ENCODE peak calls at places on chromosomes 2 and 18, in seven cellular contexts. W is activated CD8-positive, alpha-beta T cell treated with anti-CD3 and anti-CD28 coated beads for 36 hours; D is GM03348; G is stromal cell of bone marrow; P is tibial nerve; R is GM23248; A is COR-L47. C is an unnamed sample.

GRCh38 chr2:111106720-111107119 is 14.0 kb upstream of the BCL2L11 start:
- DNase-seq in W (peak), R (peak), P (no peak), G (no peak), A (no peak), D (no peak), C (no peak)

GRCh38 chr2:226427538-226428307 is 371.9 kb downstream of the IRS1 start:
- DNase-seq in A (no peak), R (peak), D (peak), P (no peak), G (peak), W (no peak), C (peak)

GRCh38 chr2:199024224-199024623 is 433.5 kb downstream of the SATB2 start:
- DNase-seq in W (no peak), G (no peak), P (no peak), R (no peak), D (no peak), A (no peak), C (no peak)

GRCh38 chr2:31384351-31384750 is 30.2 kb downstream of the XDH start:
- DNase-seq in A (no peak), R (peak), D (peak), P (no peak), W (peak), G (peak), C (peak)

GRCh38 chr18:77765468-77765867 is 515.8 kb downstream of the GALR1 start:
- DNase-seq in D (no peak), R (peak), P (no peak), G (no peak), A (peak), W (peak), C (no peak)

GRCh38 chr2:170643346-170643745 is 71.8 kb upstream of the SP5 start:
- DNase-seq in G (no peak), D (no peak), P (no peak), A (no peak), W (no peak), R (no peak), C (no peak)

GRCh38 chr2:36197192-36197591 is 158.4 kb upstream of the CRIM1 start:
- DNase-seq in R (no peak), W (no peak), G (no peak), A (no peak), P (no peak), D (no peak), C (no peak)

GRCh38 chr2:223944166-223944703 is 900 bp downstream of the WDFY1 start:
- DNase-seq in G (no peak), P (no peak), D (peak), A (no peak), W (peak), R (peak), C (peak)

GRCh38 chr2:216151313-216152030 is 42.3 kb downstream of the XRCC5 start:
- DNase-seq in P (no peak), G (peak), D (no peak), R (peak), A (no peak), W (no peak), C (no peak)

GRCh38 chr18:46402396-46402795 is 254.6 kb downstream of the LOXHD1 start:
- DNase-seq in D (no peak), G (no peak), A (no peak), P (no peak), R (peak), W (no peak), C (no peak)

GRCh38 chr2:111702809-111703196 is 181.2 kb downstream of the ANAPC1 start:
- DNase-seq in R (no peak), W (no peak), D (no peak), P (no peak), G (no peak), A (no peak), C (no peak)

GRCh38 chr18:59265246-59266018 is 7.8 kb downstream of the RAX start:
- DNase-seq in D (no peak), W (peak), R (peak), G (no peak), A (no peak), P (no peak), C (no peak)

GRCh38 chr2:229650886-229651285 is 63.5 kb downstream of the DNER start:
- DNase-seq in R (no peak), P (no peak), G (no peak), W (no peak), D (no peak), A (no peak), C (no peak)

GRCh38 chr2:66236816-66237469 is 198.0 kb upstream of the MEIS1 start:
- DNase-seq in A (no peak), W (no peak), D (no peak), P (no peak), R (no peak), G (no peak), C (peak)

GRCh38 chr18:23386317-23386716 is 66.8 kb upstream of the RIOK3 start:
- DNase-seq in A (no peak), R (no peak), D (no peak), G (no peak), P (no peak), W (no peak), C (peak)

GRCh38 chr2:112588611-112589045 is 4.2 kb downstream of the CHCHD5 start:
- DNase-seq in R (no peak), D (no peak), P (no peak), W (no peak), G (no peak), A (peak), C (no peak)

GRCh38 chr2:162908567-162908966 is 70.0 kb upstream of the KCNH7 start:
- DNase-seq in W (no peak), D (no peak), R (no peak), G (no peak), A (no peak), P (no peak), C (no peak)

GRCh38 chr2:27730980-27731691 is 40.4 kb upstream of the MRPL33 start:
- DNase-seq in P (no peak), R (no peak), G (no peak), D (no peak), A (no peak), W (no peak), C (no peak)

GRCh38 chr2:166134252-166135151 is 6.7 kb upstream of the SCN1A start:
- DNase-seq in R (no peak), W (no peak), A (no peak), G (no peak), D (no peak), P (no peak), C (no peak)

C was measured in fibroblast of lung.